ENCODE peak calls at places on chromosome 18, in nine cellular contexts. J is BJ, L is foreskin keratinocyte, T is heart left ventricle, B is dorsolateral prefrontal cortex, E is uterus, A is prostate gland, F is tibial nerve, Z is upper lobe of left lung. I is an unnamed sample.

GRCh38 chr18:48328473-48329205 is 80.5 kb downstream of the ZBTB7C start:
- DNase-seq in B (no peak), F (no peak), T (no peak), E (no peak), J (no peak), A (no peak), Z (no peak), L (peak; percentile 75), I (no peak)

GRCh38 chr18:24019641-24020331 is 5.2 kb downstream of the TTC39C start:
- DNase-seq in L (no peak), A (no peak), F (no peak), E (no peak), B (no peak), Z (no peak), T (no peak), J (no peak), I (peak; percentile 44)

GRCh38 chr18:3773303-3773702 is 323.3 kb downstream of the TGIF1 start:
- DNase-seq in L (no peak), Z (no peak), E (no peak), T (no peak), B (no peak), J (no peak), F (no peak), A (peak; percentile 23), I (no peak)

GRCh38 chr18:48033770-48034650 is 103.6 kb upstream of the SMAD2 start:
- DNase-seq in E (no peak), T (no peak), A (no peak), L (no peak), Z (no peak), J (no peak), F (no peak), B (no peak), I (no peak)

GRCh38 chr18:48959921-48960920 is 9.5 kb upstream of the SMAD7 start:
- DNase-seq in J (no peak), T (no peak), Z (no peak), F (no peak), E (no peak), B (no peak), A (no peak), L (peak; percentile 50), I (no peak)

GRCh38 chr18:74589021-74589420 is 8.6 kb upstream of the ZNF407 start:
- DNase-seq in F (no peak), B (no peak), A (no peak), L (no peak), Z (peak; percentile 53), E (no peak), T (no peak), J (no peak), I (no peak)

GRCh38 chr18:72742002-72742401 is 125.8 kb downstream of the NETO1 start:
- DNase-seq in A (no peak), T (no peak), B (no peak), F (no peak), E (no peak), J (no peak), L (peak; percentile 53), Z (no peak), I (no peak)

GRCh38 chr18:74963820-74964446 is 245.0 kb downstream of the PTGR3 start:
- DNase-seq in E (no peak), J (no peak), Z (peak; percentile 81), A (no peak), B (no peak), L (peak; percentile 25), T (peak; percentile 47), F (peak; percentile 25), I (no peak)

GRCh38 chr18:58583569-58583968 is 45.3 kb downstream of the ALPK2 start:
- DNase-seq in T (no peak), J (no peak), Z (no peak), B (no peak), A (no peak), L (no peak), E (no peak), F (no peak), I (no peak)

GRCh38 chr18:58584219-58585127 is 44.4 kb downstream of the ALPK2 start:
- DNase-seq in F (no peak), T (no peak), L (peak; percentile 54), J (no peak), A (no peak), Z (no peak), E (no peak), B (no peak), I (no peak)

GRCh38 chr18:58590231-58590630 is 38.7 kb downstream of the ALPK2 start:
- DNase-seq in T (no peak), A (no peak), F (no peak), E (peak; percentile 56), B (no peak), L (no peak), J (peak; percentile 84), Z (no peak), I (no peak)

GRCh38 chr18:58586886-58587285 is 42.0 kb downstream of the ALPK2 start:
- DNase-seq in L (no peak), T (no peak), B (no peak), A (no peak), F (no peak), J (no peak), E (no peak), Z (no peak), I (no peak)

GRCh38 chr18:58586269-58586668 is 42.6 kb downstream of the ALPK2 start:
- DNase-seq in A (no peak), T (no peak), F (no peak), J (no peak), B (no peak), E (no peak), Z (no peak), L (no peak), I (no peak)
- H3K27me3 ChIP-seq in A (no peaks in the 10 kb centered on the region), T (no peaks in the 10 kb centered on the region), F (no peaks in the 10 kb centered on the region), J (no peaks in the 10 kb centered on the region), B (no peaks in the 10 kb centered on the region), E (no peaks in the 10 kb centered on the region), Z (no peaks in the 10 kb centered on the region), L (no peaks in the 10 kb centered on the region), I (no peaks in the 10 kb centered on the region)

GRCh38 chr18:36420826-36421225 is 123.3 kb downstream of the FHOD3 start:
- DNase-seq in Z (no peak), A (no peak), B (no peak), L (no peak), F (no peak), T (no peak), E (no peak), J (no peak), I (no peak)

GRCh38 chr18:36415606-36416005 is 118.1 kb downstream of the FHOD3 start:
- DNase-seq in J (no peak), A (no peak), B (no peak), L (no peak), Z (no peak), T (no peak), F (no peak), E (no peak), I (no peak)

GRCh38 chr18:36419188-36419912 is 121.8 kb downstream of the FHOD3 start:
- DNase-seq in J (peak; percentile 39), A (no peak), E (no peak), B (no peak), T (no peak), L (no peak), Z (peak; percentile 54), F (no peak), I (no peak)

GRCh38 chr18:36424741-36425142 is 127.2 kb downstream of the FHOD3 start:
- DNase-seq in A (no peak), F (no peak), E (no peak), J (no peak), Z (no peak), T (no peak), L (no peak), B (no peak), I (no peak)

DNA sequence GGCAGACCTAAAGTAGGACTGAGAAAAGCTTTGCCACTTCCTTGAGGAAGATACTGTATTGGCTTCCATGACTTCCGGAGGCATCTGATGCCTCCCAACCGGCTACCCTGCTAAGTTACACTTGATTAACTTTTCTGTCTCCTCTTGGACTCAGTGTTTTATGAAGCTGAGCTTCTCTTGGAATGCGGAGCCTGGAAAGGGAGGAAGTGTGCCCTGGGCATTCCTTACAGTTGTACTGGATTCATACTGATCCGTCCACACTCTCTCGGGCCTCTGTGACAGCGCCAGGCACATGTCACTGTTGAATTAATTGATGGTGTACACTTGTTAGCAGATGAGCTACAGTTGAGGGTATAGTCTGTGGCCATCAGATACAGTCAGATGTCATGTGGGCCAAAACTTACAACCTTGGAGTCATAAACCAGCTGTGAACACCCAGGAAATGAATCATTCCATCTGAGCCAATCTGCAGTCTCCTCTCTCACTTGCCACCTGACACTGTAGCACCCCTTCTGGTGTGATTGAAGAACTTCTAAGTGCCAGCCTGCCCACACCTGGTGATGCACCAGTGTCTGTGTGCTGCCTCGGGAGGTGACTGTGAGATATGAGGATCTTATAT is 122.5 kb downstream of the FHOD3 start:
- DNase-seq in L (peak; percentile 85), B (no peak), F (no peak), Z (no peak), T (no peak), J (no peak), A (no peak), E (no peak), I (no peak)
- TF ChIP-seq CTCF in L (peak; percentile 72), B (no peak), F (no peak), Z (no peak), T (no peak), J (no peak), A (no peak), E (no peak), I (no peak)

GRCh38 chr18:11150271-11150615 is 874 bp upstream of the PIEZO2 start:
- DNase-seq in J (no peak), Z (no peak), B (no peak), T (no peak), L (no peak), E (no peak), F (no peak), A (no peak), I (no peak)
- H3K27me3 ChIP-seq in J (peaks cover 33% of the 10 kb centered on the region), Z (peaks cover 12% of the 10 kb centered on the region), B (peaks cover 65% of the 10 kb centered on the region), T (peaks cover 35% of the 10 kb centered on the region), L (peaks cover 46% of the 10 kb centered on the region), E (peaks cover 4% of the 10 kb centered on the region), F (no peaks in the 10 kb centered on the region), A (peaks cover 10% of the 10 kb centered on the region), I (peaks cover 35% of the 10 kb centered on the region)

GRCh38 chr18:32915526-32915925 is 142.7 kb upstream of the KLHL14 start:
- DNase-seq in B (no peak), A (no peak), Z (no peak), F (no peak), J (no peak), T (no peak), E (no peak), L (no peak), I (no peak)

GRCh38 chr18:32922951-32923430 is 150.2 kb upstream of the KLHL14 start:
- DNase-seq in L (no peak), T (no peak), B (no peak), Z (no peak), F (no peak), E (no peak), A (no peak), J (no peak), I (no peak)

GRCh38 chr18:32920796-32921787 is 148.3 kb upstream of the KLHL14 start:
- DNase-seq in E (no peak), T (no peak), B (no peak), L (peak; percentile 92), J (no peak), F (no peak), Z (no peak), A (no peak), I (no peak)

GRCh38 chr18:32918692-32919250 is 145.9 kb upstream of the KLHL14 start:
- DNase-seq in F (no peak), Z (no peak), J (no peak), B (no peak), A (no peak), E (no peak), L (no peak), T (no peak), I (no peak)

DNA sequence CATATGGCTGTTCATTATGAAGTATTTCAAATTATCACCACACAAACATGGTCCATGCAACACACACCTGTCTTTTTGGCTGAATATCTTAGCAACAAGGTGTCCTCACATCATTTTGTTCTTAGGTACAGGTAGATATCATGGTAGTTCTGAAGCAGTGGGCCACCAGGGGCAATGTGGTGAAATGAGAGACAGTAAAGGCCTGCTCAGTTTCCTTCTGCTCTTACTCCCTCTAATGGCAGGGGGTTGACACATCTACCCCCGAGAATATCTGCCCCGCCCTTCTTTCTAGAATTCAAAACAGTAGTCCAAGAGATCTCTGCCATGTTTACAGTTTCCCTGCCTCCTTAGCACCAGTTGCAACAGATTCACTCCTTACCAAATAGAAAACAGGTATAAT is 147.0 kb upstream of the KLHL14 start:
- DNase-seq in L (peak; percentile 22), A (no peak), J (no peak), T (no peak), B (no peak), E (no peak), Z (no peak), F (no peak), I (no peak)
- TF ChIP-seq CTCF in L (peak; percentile 53), A (no peak), J (no peak), T (no peak), B (no peak), E (no peak), Z (no peak), F (no peak), I (no peak)

I was measured in CD4-positive, alpha-beta T cell.